ENCODE peak calls at places on chromosomes 12 and 14, in nine cellular contexts. T, S, R, I, W, N, X, L and C are unnamed samples.

GRCh38 chr14:39097159-39097558 is 5.9 kb downstream of the SEC23A start:
- DNase-seq in I (no peak), L (no peak), R (no peak), N (no peak), S (no peak), W (peak; percentile 90), T (no peak), X (peak; percentile 71), C (no peak)

GRCh38 chr14:61077946-61078738 is 97.1 kb downstream of the SLC38A6 start:
- DNase-seq in S (no peak), L (no peak), I (no peak), W (no peak), R (no peak), T (no peak), N (no peak), X (no peak), C (no peak)

GRCh38 chr12:45464699-45465098 is 248.8 kb downstream of the ANO6 start:
- DNase-seq in X (peak; percentile 55), S (no peak), T (no peak), L (peak; percentile 62), N (no peak), W (no peak), R (no peak), I (peak; percentile 2), C (no peak)

GRCh38 chr14:31969371-31969770 is 107.7 kb upstream of the ARHGAP5 start:
- DNase-seq in R (no peak), T (no peak), L (no peak), W (peak; percentile 71), S (no peak), I (no peak), X (no peak), N (no peak), C (no peak)

GRCh38 chr14:55711171-55711811 is 131.3 kb downstream of the KTN1 start:
- DNase-seq in R (no peak), W (no peak), S (no peak), N (no peak), L (no peak), X (no peak), I (no peak), T (no peak), C (no peak)

GRCh38 chr12:109723311-109723791 is 9.7 kb downstream of the FAM222A start:
- DNase-seq in L (peak; percentile 75), I (no peak), R (no peak), W (no peak), X (no peak), S (no peak), N (no peak), T (no peak), C (no peak)

GRCh38 chr12:91127751-91128150 is 16.5 kb upstream of the LUM start:
- DNase-seq in N (no peak), W (peak; percentile 41), T (no peak), R (no peak), L (no peak), I (no peak), X (no peak), S (no peak), C (no peak)

GRCh38 chr12:77325505-77325904 is 260.1 kb upstream of the E2F7 start:
- DNase-seq in I (no peak), S (no peak), L (peak; percentile 54), W (no peak), N (no peak), R (no peak), X (peak; percentile 75), T (no peak), C (no peak)

GRCh38 chr12:116015525-116015924 is 262.0 kb downstream of the MED13L start:
- DNase-seq in I (no peak), S (peak; percentile 23), L (peak; percentile 15), X (peak; percentile 54), N (no peak), R (no peak), W (peak; percentile 21), T (no peak), C (no peak)

GRCh38 chr12:121093487-121093891 is 39.2 kb upstream of the P2RX7 start:
- DNase-seq in N (no peak), W (no peak), I (no peak), T (no peak), L (no peak), X (no peak), S (no peak), R (no peak), C (no peak)

GRCh38 chr12:19338405-19338804 is 100.9 kb upstream of the AEBP2 start:
- DNase-seq in S (no peak), R (no peak), L (no peak), X (no peak), I (no peak), W (peak; percentile 1), N (no peak), T (no peak), C (no peak)

GRCh38 chr12:109855377-109855776 is 22.2 kb upstream of the TRPV4 start:
- DNase-seq in N (no peak), W (no peak), L (no peak), X (no peak), I (no peak), S (no peak), R (no peak), T (no peak), C (no peak)

GRCh38 chr12:120199595-120200306 is 1.2 kb downstream of the RPLP0 start:
- DNase-seq in N (no peak), I (no peak), W (no peak), L (no peak), R (no peak), T (no peak), S (no peak), X (no peak), C (no peak)

GRCh38 chr12:1935700-1936378 is 17.4 kb upstream of the CACNA2D4 start:
- DNase-seq in L (peak; percentile 30), I (no peak), R (no peak), S (no peak), X (no peak), N (no peak), W (no peak), T (no peak), C (no peak)

GRCh38 chr12:47818701-47819543 is 781 bp downstream of the HDAC7 start:
- DNase-seq in R (no peak), N (peak; percentile 83), W (peak; percentile 50), L (peak; percentile 88), X (peak; percentile 81), S (peak; percentile 51), I (no peak), T (no peak), C (no peak)

GRCh38 chr12:131603106-131604033 is 107.5 kb upstream of the SFSWAP start:
- DNase-seq in R (no peak), S (no peak), W (no peak), I (no peak), X (no peak), T (no peak), L (no peak), N (no peak), C (no peak)

GRCh38 chr12:70258605-70259403 is 15.6 kb downstream of the CNOT2 start:
- DNase-seq in L (peak; percentile 14), T (no peak), I (no peak), W (peak; percentile 16), N (no peak), X (no peak), S (no peak), R (no peak), C (no peak)

DNA sequence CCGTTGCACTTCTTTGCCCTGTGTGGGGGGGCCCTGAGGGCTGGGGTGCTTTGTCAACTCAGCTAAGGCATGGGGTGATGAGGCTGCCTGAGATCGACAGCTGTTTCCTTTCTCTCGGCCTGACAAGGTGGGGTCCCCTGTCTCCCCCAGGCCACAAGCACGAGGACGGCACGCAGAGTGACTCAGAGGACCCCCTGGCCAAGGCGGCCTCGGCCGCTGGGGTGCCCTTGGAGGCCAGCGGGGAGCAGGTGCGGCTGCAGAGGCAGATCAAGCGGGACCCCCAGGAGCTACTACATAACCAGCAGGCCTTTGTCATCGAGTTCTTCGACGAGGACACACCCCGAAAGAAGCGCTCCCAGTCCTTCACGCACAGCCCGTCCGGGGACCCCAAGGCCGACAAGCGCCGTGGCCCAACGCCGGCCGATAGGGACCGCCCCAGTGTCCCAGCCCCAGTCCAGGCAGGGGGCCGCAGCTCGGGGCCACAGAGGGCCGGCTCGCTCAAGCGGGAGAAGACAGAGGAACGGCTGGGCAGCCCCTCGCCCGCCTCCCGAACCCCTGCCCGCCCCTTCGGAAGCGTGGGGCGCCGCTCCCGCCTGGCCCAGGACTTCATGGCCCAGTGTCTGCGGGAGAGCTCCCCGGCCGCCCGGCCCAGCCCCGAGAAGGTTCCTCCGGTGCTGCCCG is 18.8 kb downstream of the CEP170B start:
- DNase-seq in X (no peak), W (no peak), T (no peak), N (no peak), S (no peak), I (no peak), R (no peak), L (no peak), C (no peak)
- TF ChIP-seq REST in X (no peak), W (no peak), T (no peak), N (no peak), S (no peak), I (no peak), R (no peak), L (no peak), C (no peak)

DNA sequence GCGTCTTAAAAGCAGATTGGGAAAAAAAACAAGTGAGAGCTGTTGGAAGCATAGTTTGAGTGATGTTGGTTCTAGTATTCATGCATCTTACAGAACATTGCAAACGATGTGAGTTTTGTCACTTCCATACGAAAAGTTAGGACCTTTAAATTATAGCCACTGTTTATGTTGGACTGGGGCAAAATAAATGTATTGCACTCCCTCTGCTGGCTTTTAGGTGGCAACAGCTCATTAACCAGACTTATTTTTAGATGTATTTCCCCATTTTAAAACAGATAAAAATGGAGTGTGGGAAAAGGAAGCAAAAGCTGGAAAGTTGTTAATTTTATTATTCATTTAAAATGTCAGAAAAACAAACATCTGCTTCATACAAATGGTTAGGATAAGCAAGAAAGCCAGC is 111.9 kb downstream of the LGR5 start:
- DNase-seq in R (no peak), T (no peak), L (peak; percentile 22), X (peak; percentile 26), N (no peak), I (peak; percentile 7), S (no peak), W (no peak), C (no peak)
- TF ChIP-seq REST in R (no peak), T (no peak), L (no peak), X (no peak), N (no peak), I (no peak), S (no peak), W (no peak), C (no peak)

DNA sequence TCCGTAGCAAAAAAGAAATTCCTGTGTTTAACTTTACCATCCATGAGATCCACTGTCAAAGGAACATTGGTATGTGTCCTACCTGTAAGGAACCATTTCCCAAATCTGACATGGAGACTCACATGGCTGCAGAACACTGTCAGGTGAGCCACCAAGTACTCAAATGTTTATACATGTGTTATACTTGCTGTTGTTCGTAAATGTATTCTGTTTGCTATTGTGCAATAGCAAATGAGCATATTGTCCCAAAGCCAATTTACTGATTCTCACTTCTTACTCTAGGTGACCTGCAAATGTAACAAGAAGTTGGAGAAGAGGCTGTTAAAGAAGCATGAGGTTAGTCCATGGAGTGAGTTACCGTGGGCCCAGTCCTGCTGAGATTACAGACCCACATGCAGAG is 9.4 kb downstream of the TRAFD1 start:
- DNase-seq in W (no peak), I (no peak), N (no peak), R (no peak), X (no peak), S (no peak), L (no peak), T (no peak), C (no peak)
- TF ChIP-seq REST in W (no peak), I (no peak), N (no peak), R (no peak), X (no peak), S (no peak), L (no peak), T (no peak), C (no peak)

GRCh38 chr14:49240383-49240782 is 345.8 kb downstream of the RPS29 start:
- DNase-seq in R (no peak), X (no peak), N (no peak), S (no peak), I (no peak), L (no peak), W (no peak), T (no peak), C (no peak)
- TF ChIP-seq REST in R (no peak), X (no peak), N (no peak), S (no peak), I (no peak), L (no peak), W (no peak), T (no peak), C (no peak)